ENCODE peak calls at places on chromosome 15, in eight cellular contexts. Y is MM.1S, O is mammary epithelial cell, K is ovary, L is HCT116, N is pancreas, Q is transverse colon, G is gastrocnemius medialis. D is an unnamed sample. For H3K4me1, the result is how much of the 10 kb centered on the place peaks cover.

GRCh38 chr15:45863881-45864580 is 229.2 kb downstream of the SQOR start:
- DNase-seq in G (no peak), O (peak), N (peak), K (no peak), L (no peak), Q (no peak), Y (no peak), D (peak)

GRCh38 chr15:74451861-74452835 is 8.8 kb downstream of the UBL7 start:
- DNase-seq in Q (no peak), K (no peak), G (no peak), L (no peak), O (no peak), N (no peak), Y (no peak), D (no peak)

GRCh38 chr15:75493732-75494131 is 42.2 kb upstream of the SIN3A start:
- DNase-seq in Y (no peak), G (no peak), O (no peak), K (no peak), N (no peak), L (no peak), Q (no peak), D (no peak)

GRCh38 chr15:82833283-82833682 is 23.9 kb downstream of the WHAMM start:
- DNase-seq in L (no peak), K (no peak), G (no peak), O (no peak), N (no peak), Q (no peak), Y (no peak), D (no peak)

GRCh38 chr15:63067976-63068743 is 25.6 kb downstream of the TPM1 start:
- DNase-seq in O (no peak), N (no peak), G (no peak), K (no peak), L (no peak), Y (no peak), Q (no peak), D (no peak)

GRCh38 chr15:88769161-88769971 is 33.9 kb upstream of the ACAN start:
- DNase-seq in Y (no peak), N (no peak), L (no peak), K (no peak), Q (no peak), G (no peak), O (peak), D (no peak)

GRCh38 chr15:41970456-41970855 is 1.9 kb downstream of the EHD4 start:
- DNase-seq in Q (peak), L (no peak), K (no peak), N (no peak), O (no peak), G (no peak), Y (no peak), D (no peak)

GRCh38 chr15:40354408-40355171 is 3.4 kb upstream of the DISP2 start:
- DNase-seq in K (peak), G (no peak), Q (peak), L (no peak), N (no peak), O (no peak), Y (no peak), D (no peak)

GRCh38 chr15:67066041-67067021 is 929 bp downstream of the SMAD3 start:
- DNase-seq in O (peak), K (peak), G (no peak), L (no peak), Y (no peak), N (no peak), Q (no peak), D (no peak)

GRCh38 chr15:51286816-51287215 is 51.6 kb downstream of the CYP19A1 start:
- DNase-seq in G (no peak), Y (peak), L (no peak), N (no peak), K (no peak), O (no peak), Q (no peak), D (no peak)
- H3K27ac ChIP-seq in G (no peak), Y (no peak), L (no peak), N (no peak), K (no peak), O (no peak), Q (no peak), D (no peak)

GRCh38 chr15:85488997-85489396 is 108.6 kb downstream of the AKAP13 start:
- DNase-seq in Q (no peak), L (no peak), Y (no peak), O (peak), N (no peak), K (no peak), G (no peak), D (no peak)
- H3K4me1 ChIP-seq in Q (under half), L (under half), Y (under half), O (under half), N (under half), K (under half), G (under half), D (under half)

GRCh38 chr15:59779110-59779509 is 90.0 kb upstream of the BNIP2 start:
- DNase-seq in K (no peak), N (no peak), Q (no peak), L (no peak), Y (no peak), O (no peak), G (no peak), D (no peak)
- TF ChIP-seq CTCF in K (no peak), N (no peak), Q (no peak), L (no peak), Y (no peak), O (no peak), G (no peak), D (no peak)

GRCh38 chr15:91021516-91022074 is 799 bp downstream of the VPS33B start:
- DNase-seq in O (peak), G (no peak), N (no peak), K (no peak), Q (no peak), Y (no peak), L (no peak), D (peak)
- H3K27ac ChIP-seq in O (peak), G (peak), N (no peak), K (no peak), Q (peak), Y (no peak), L (peak), D (peak)

D was measured in foreskin keratinocyte.